ENCODE peak calls at places on chromosomes 2 and 18, in eight cellular contexts. D, E, X, B, O, I, N and Q are unnamed samples.

GRCh38 chr2:189268763-189269162 is 89.2 kb upstream of the COL5A2 start:
- DNase-seq in X (no peak), O (no peak), D (no peak), E (no peak), B (no peak), N (peak), I (no peak), Q (no peak)

GRCh38 chr2:39593439-39594393 is 72.0 kb upstream of the TMEM178A start:
- DNase-seq in O (peak), D (no peak), N (peak), I (peak), X (peak), E (peak), B (peak), Q (peak)

GRCh38 chr2:228688007-228688645 is 506.6 kb upstream of the SPHKAP start:
- DNase-seq in I (no peak), D (no peak), E (peak), N (peak), B (peak), O (no peak), X (peak), Q (peak)

GRCh38 chr2:209499071-209499470 is 75.2 kb downstream of the MAP2 start:
- DNase-seq in O (no peak), N (peak), X (peak), D (no peak), E (peak), I (no peak), B (peak), Q (no peak)

GRCh38 chr2:165833156-165833555 is 39.1 kb upstream of the GALNT3 start:
- DNase-seq in X (peak), B (peak), I (no peak), N (peak), D (no peak), O (no peak), E (peak), Q (peak)

GRCh38 chr2:196742685-196743084 is 56.8 kb downstream of the GTF3C3 start:
- DNase-seq in D (no peak), I (no peak), E (no peak), N (no peak), X (peak), B (no peak), O (no peak), Q (no peak)

GRCh38 chr2:133812826-133813617 is 244.8 kb upstream of the NCKAP5 start:
- DNase-seq in N (peak), X (peak), D (no peak), O (no peak), I (no peak), E (peak), B (peak), Q (peak)

GRCh38 chr2:15846626-15847025 is 93.7 kb upstream of the MYCN start:
- DNase-seq in D (no peak), I (no peak), N (no peak), B (no peak), O (peak), E (no peak), X (no peak), Q (no peak)

GRCh38 chr2:194619368-194619767 is 1037.7 kb upstream of the SLC39A10 start:
- DNase-seq in X (no peak), E (no peak), B (no peak), O (no peak), N (no peak), D (no peak), I (no peak), Q (no peak)

GRCh38 chr2:196399736-196400691 is 228.6 kb upstream of the STK17B start:
- DNase-seq in D (no peak), O (no peak), I (no peak), X (peak), N (peak), B (peak), E (peak), Q (peak)

GRCh38 chr2:33425660-33426059 is 50.8 kb upstream of the RASGRP3 start:
- DNase-seq in O (no peak), I (no peak), E (peak), B (peak), X (peak), N (peak), D (no peak), Q (peak)

GRCh38 chr2:222561817-222562424 is 94.0 kb downstream of the FARSB start:
- DNase-seq in B (peak), E (peak), X (peak), I (peak), N (peak), O (no peak), D (no peak), Q (peak)

GRCh38 chr18:54257015-54257414 is 12.3 kb upstream of the POLI start:
- DNase-seq in D (no peak), E (peak), X (no peak), N (no peak), O (no peak), I (no peak), B (no peak), Q (no peak)

GRCh38 chr2:206154197-206154596 is 5.0 kb downstream of the NDUFS1 start:
- DNase-seq in B (peak), D (no peak), X (no peak), O (no peak), E (peak), N (no peak), I (no peak), Q (peak)

GRCh38 chr2:218168635-218169462 is 2.1 kb upstream of the CXCR1 start:
- DNase-seq in D (peak), E (peak), I (peak), B (peak), N (peak), X (peak), O (peak), Q (peak)

GRCh38 chr2:218006741-218007140 is 3.9 kb upstream of the TNS1 start:
- DNase-seq in X (peak), D (no peak), B (peak), E (peak), I (no peak), N (no peak), O (no peak), Q (peak)

GRCh38 chr18:9914334-9914583 is 443 bp downstream of the VAPA start:
- DNase-seq in O (no peak), X (no peak), E (peak), D (no peak), I (no peak), B (no peak), N (no peak), Q (no peak)

GRCh38 chr2:171711351-171711750 is 24.1 kb downstream of the DYNC1I2 start:
- DNase-seq in E (peak), N (peak), X (peak), D (no peak), B (peak), I (no peak), O (no peak), Q (no peak)

GRCh38 chr18:3498705-3499451 is 48.9 kb downstream of the TGIF1 start:
- DNase-seq in X (peak), O (peak), E (peak), N (peak), D (no peak), I (peak), B (peak), Q (peak)

GRCh38 chr2:216687646-216688045 is 7.7 kb downstream of the IGFBP5 start:
- DNase-seq in D (no peak), N (no peak), X (no peak), B (peak), E (no peak), I (no peak), O (no peak), Q (no peak)